ENCODE peak calls at places on chromosomes 3 and 15, in ten cellular contexts. One of them, this sample, is unnamed.

GRCh38 chr3:53217175-53217574 is 38.6 kb downstream of the TKT start:
- DNase-seq in activated naive CD8-positive, alpha-beta T cell treated with anti-CD3 and anti-CD28 coated beads, Interleukin-2, amount 10 ng/mL, durations not matched to agents 7 days and 5 days: no peak
- DNase-seq in psoas muscle: no peak
- DNase-seq in SK-N-DZ: no peak
- DNase-seq in activated CD4-positive, alpha-beta T cell treated with anti-CD3 and anti-CD28 coated beads, Interleukin-2, amount 50 U/mL, for 1 hour: no peak
- DNase-seq in body of pancreas: no peak
- DNase-seq in lung: no peak
- DNase-seq in fibroblast of mammary gland: no peak
- DNase-seq in heart left ventricle: peak; percentile 10
- DNase-seq in fibroblast of the conjunctiva: no peak
- DNase-seq in this sample: no peak

GRCh38 chr15:81514769-81515168 is 140.8 kb upstream of the TMC3 start:
- DNase-seq in SK-N-DZ: no peak
- DNase-seq in activated CD4-positive, alpha-beta T cell treated with anti-CD3 and anti-CD28 coated beads, Interleukin-2, amount 50 U/mL, for 1 hour: no peak
- DNase-seq in lung: no peak
- DNase-seq in activated naive CD8-positive, alpha-beta T cell treated with anti-CD3 and anti-CD28 coated beads, Interleukin-2, amount 10 ng/mL, durations not matched to agents 7 days and 5 days: no peak
- DNase-seq in psoas muscle: no peak
- DNase-seq in fibroblast of the conjunctiva: no peak
- DNase-seq in body of pancreas: no peak
- DNase-seq in fibroblast of mammary gland: no peak
- DNase-seq in heart left ventricle: no peak
- DNase-seq in this sample: no peak

GRCh38 chr3:74564560-74564959 is 49.9 kb downstream of the CNTN3 start:
- DNase-seq in activated naive CD8-positive, alpha-beta T cell treated with anti-CD3 and anti-CD28 coated beads, Interleukin-2, amount 10 ng/mL, durations not matched to agents 7 days and 5 days: no peak
- DNase-seq in body of pancreas: no peak
- DNase-seq in heart left ventricle: no peak
- DNase-seq in fibroblast of mammary gland: peak; percentile 63
- DNase-seq in fibroblast of the conjunctiva: no peak
- DNase-seq in lung: no peak
- DNase-seq in psoas muscle: no peak
- DNase-seq in activated CD4-positive, alpha-beta T cell treated with anti-CD3 and anti-CD28 coated beads, Interleukin-2, amount 50 U/mL, for 1 hour: no peak
- DNase-seq in SK-N-DZ: no peak
- DNase-seq in this sample: no peak

GRCh38 chr3:37986479-37987314 is 3.9 kb upstream of the VILL start:
- DNase-seq in body of pancreas: peak; percentile 98
- DNase-seq in lung: peak; percentile 87
- DNase-seq in fibroblast of the conjunctiva: no peak
- DNase-seq in fibroblast of mammary gland: no peak
- DNase-seq in heart left ventricle: no peak
- DNase-seq in activated naive CD8-positive, alpha-beta T cell treated with anti-CD3 and anti-CD28 coated beads, Interleukin-2, amount 10 ng/mL, durations not matched to agents 7 days and 5 days: no peak
- DNase-seq in activated CD4-positive, alpha-beta T cell treated with anti-CD3 and anti-CD28 coated beads, Interleukin-2, amount 50 U/mL, for 1 hour: no peak
- DNase-seq in SK-N-DZ: no peak
- DNase-seq in psoas muscle: no peak
- DNase-seq in this sample: no peak

GRCh38 chr3:52865994-52866393 is 31.2 kb upstream of the MUSTN1 start:
- DNase-seq in fibroblast of mammary gland: no peak
- DNase-seq in activated CD4-positive, alpha-beta T cell treated with anti-CD3 and anti-CD28 coated beads, Interleukin-2, amount 50 U/mL, for 1 hour: no peak
- DNase-seq in heart left ventricle: no peak
- DNase-seq in lung: no peak
- DNase-seq in body of pancreas: no peak
- DNase-seq in fibroblast of the conjunctiva: no peak
- DNase-seq in psoas muscle: no peak
- DNase-seq in activated naive CD8-positive, alpha-beta T cell treated with anti-CD3 and anti-CD28 coated beads, Interleukin-2, amount 10 ng/mL, durations not matched to agents 7 days and 5 days: no peak
- DNase-seq in SK-N-DZ: no peak
- DNase-seq in this sample: no peak

GRCh38 chr3:17473761-17474160 is 268.7 kb downstream of the TBC1D5 start:
- DNase-seq in psoas muscle: no peak
- DNase-seq in activated naive CD8-positive, alpha-beta T cell treated with anti-CD3 and anti-CD28 coated beads, Interleukin-2, amount 10 ng/mL, durations not matched to agents 7 days and 5 days: no peak
- DNase-seq in lung: no peak
- DNase-seq in body of pancreas: no peak
- DNase-seq in fibroblast of mammary gland: peak; percentile 32
- DNase-seq in SK-N-DZ: no peak
- DNase-seq in fibroblast of the conjunctiva: no peak
- DNase-seq in activated CD4-positive, alpha-beta T cell treated with anti-CD3 and anti-CD28 coated beads, Interleukin-2, amount 50 U/mL, for 1 hour: no peak
- DNase-seq in heart left ventricle: no peak
- DNase-seq in this sample: no peak

GRCh38 chr3:112437146-112438022 is 61.9 kb downstream of the BTLA start:
- DNase-seq in body of pancreas: no peak
- DNase-seq in activated CD4-positive, alpha-beta T cell treated with anti-CD3 and anti-CD28 coated beads, Interleukin-2, amount 50 U/mL, for 1 hour: no peak
- DNase-seq in lung: no peak
- DNase-seq in activated naive CD8-positive, alpha-beta T cell treated with anti-CD3 and anti-CD28 coated beads, Interleukin-2, amount 10 ng/mL, durations not matched to agents 7 days and 5 days: no peak
- DNase-seq in SK-N-DZ: peak; percentile 7
- DNase-seq in heart left ventricle: no peak
- DNase-seq in fibroblast of mammary gland: peak; percentile 53
- DNase-seq in fibroblast of the conjunctiva: peak; percentile 10
- DNase-seq in psoas muscle: no peak
- DNase-seq in this sample: no peak

GRCh38 chr15:89556413-89557262 is 18.6 kb upstream of the TICRR start:
- DNase-seq in fibroblast of mammary gland: peak; percentile 77
- DNase-seq in activated naive CD8-positive, alpha-beta T cell treated with anti-CD3 and anti-CD28 coated beads, Interleukin-2, amount 10 ng/mL, durations not matched to agents 7 days and 5 days: no peak
- DNase-seq in psoas muscle: no peak
- DNase-seq in body of pancreas: peak; percentile 65
- DNase-seq in activated CD4-positive, alpha-beta T cell treated with anti-CD3 and anti-CD28 coated beads, Interleukin-2, amount 50 U/mL, for 1 hour: peak; percentile 41
- DNase-seq in heart left ventricle: peak; percentile 41
- DNase-seq in fibroblast of the conjunctiva: peak; percentile 67
- DNase-seq in lung: peak; percentile 39
- DNase-seq in SK-N-DZ: peak; percentile 74
- DNase-seq in this sample: peak; percentile 69

GRCh38 chr3:49119439-49119838 is 1.2 kb downstream of the USP19 start:
- DNase-seq in body of pancreas: no peak
- DNase-seq in fibroblast of the conjunctiva: no peak
- DNase-seq in activated naive CD8-positive, alpha-beta T cell treated with anti-CD3 and anti-CD28 coated beads, Interleukin-2, amount 10 ng/mL, durations not matched to agents 7 days and 5 days: no peak
- DNase-seq in fibroblast of mammary gland: peak; percentile 45
- DNase-seq in SK-N-DZ: no peak
- DNase-seq in heart left ventricle: no peak
- DNase-seq in psoas muscle: no peak
- DNase-seq in lung: no peak
- DNase-seq in activated CD4-positive, alpha-beta T cell treated with anti-CD3 and anti-CD28 coated beads, Interleukin-2, amount 50 U/mL, for 1 hour: no peak
- DNase-seq in this sample: no peak

GRCh38 chr3:72336821-72337479 is 511.3 kb downstream of the SHQ1 start:
- DNase-seq in activated CD4-positive, alpha-beta T cell treated with anti-CD3 and anti-CD28 coated beads, Interleukin-2, amount 50 U/mL, for 1 hour: no peak
- DNase-seq in heart left ventricle: peak; percentile 94
- DNase-seq in body of pancreas: peak; percentile 64
- DNase-seq in activated naive CD8-positive, alpha-beta T cell treated with anti-CD3 and anti-CD28 coated beads, Interleukin-2, amount 10 ng/mL, durations not matched to agents 7 days and 5 days: no peak
- DNase-seq in psoas muscle: peak; percentile 88
- DNase-seq in fibroblast of mammary gland: peak; percentile 94
- DNase-seq in lung: peak; percentile 65
- DNase-seq in fibroblast of the conjunctiva: peak; percentile 88
- DNase-seq in SK-N-DZ: peak; percentile 76
- DNase-seq in this sample: no peak

GRCh38 chr15:80773122-80773551 is 6.0 kb upstream of the CEMIP start:
- DNase-seq in SK-N-DZ: no peak
- DNase-seq in activated naive CD8-positive, alpha-beta T cell treated with anti-CD3 and anti-CD28 coated beads, Interleukin-2, amount 10 ng/mL, durations not matched to agents 7 days and 5 days: no peak
- DNase-seq in body of pancreas: no peak
- DNase-seq in psoas muscle: no peak
- DNase-seq in lung: no peak
- DNase-seq in activated CD4-positive, alpha-beta T cell treated with anti-CD3 and anti-CD28 coated beads, Interleukin-2, amount 50 U/mL, for 1 hour: no peak
- DNase-seq in heart left ventricle: no peak
- DNase-seq in fibroblast of the conjunctiva: peak; percentile 53
- DNase-seq in fibroblast of mammary gland: peak; percentile 72
- DNase-seq in this sample: peak; percentile 82

GRCh38 chr15:85412956-85413854 is 32.8 kb downstream of the AKAP13 start:
- DNase-seq in lung: peak; percentile 50
- DNase-seq in activated CD4-positive, alpha-beta T cell treated with anti-CD3 and anti-CD28 coated beads, Interleukin-2, amount 50 U/mL, for 1 hour: peak; percentile 71
- DNase-seq in heart left ventricle: peak; percentile 74
- DNase-seq in SK-N-DZ: no peak
- DNase-seq in activated naive CD8-positive, alpha-beta T cell treated with anti-CD3 and anti-CD28 coated beads, Interleukin-2, amount 10 ng/mL, durations not matched to agents 7 days and 5 days: peak; percentile 57
- DNase-seq in fibroblast of the conjunctiva: peak; percentile 59
- DNase-seq in psoas muscle: peak; percentile 39
- DNase-seq in body of pancreas: peak; percentile 79
- DNase-seq in fibroblast of mammary gland: peak; percentile 96
- DNase-seq in this sample: peak; percentile 84

GRCh38 chr3:63993653-63994079 is 29.6 kb downstream of the PSMD6 start:
- DNase-seq in activated CD4-positive, alpha-beta T cell treated with anti-CD3 and anti-CD28 coated beads, Interleukin-2, amount 50 U/mL, for 1 hour: peak; percentile 52
- DNase-seq in fibroblast of the conjunctiva: peak; percentile 71
- DNase-seq in lung: peak; percentile 70
- DNase-seq in body of pancreas: peak; percentile 81
- DNase-seq in psoas muscle: peak; percentile 55
- DNase-seq in activated naive CD8-positive, alpha-beta T cell treated with anti-CD3 and anti-CD28 coated beads, Interleukin-2, amount 10 ng/mL, durations not matched to agents 7 days and 5 days: peak; percentile 39
- DNase-seq in heart left ventricle: peak; percentile 73
- DNase-seq in fibroblast of mammary gland: peak; percentile 82
- DNase-seq in SK-N-DZ: peak; percentile 52
- DNase-seq in this sample: peak; percentile 61